ENCODE peak calls at places on chromosomes 12 and 14, in five cellular contexts. One of them, this sample, is unnamed.

GRCh38 chr12:67578976-67579661 is 69.4 kb upstream of the DYRK2 start:
- DNase-seq in activated T-helper 1 cell treated with Interleukin-2 at 50 U/mL for 16 hours: no peak
- DNase-seq in left ventricle myocardium superior: no peak
- DNase-seq in nucleus accumbens: no peak
- DNase-seq in stimulated activated CD8-positive, alpha-beta memory T cell treated with anti-CD3 and anti-CD28 coated beads, Interleukin-2, amount 100 ng/mL, for 48 hours: no peak
- DNase-seq in this sample: no peak

GRCh38 chr14:62066304-62066703 is 304.1 kb downstream of the SNAPC1 start:
- DNase-seq in activated T-helper 1 cell treated with Interleukin-2 at 50 U/mL for 16 hours: no peak
- DNase-seq in left ventricle myocardium superior: no peak
- DNase-seq in nucleus accumbens: no peak
- DNase-seq in stimulated activated CD8-positive, alpha-beta memory T cell treated with anti-CD3 and anti-CD28 coated beads, Interleukin-2, amount 100 ng/mL, for 48 hours: no peak
- DNase-seq in this sample: no peak

GRCh38 chr12:76595056-76595455 is 35.5 kb upstream of the OSBPL8 start:
- DNase-seq in activated T-helper 1 cell treated with Interleukin-2 at 50 U/mL for 16 hours: no peak
- DNase-seq in left ventricle myocardium superior: no peak
- DNase-seq in nucleus accumbens: no peak
- DNase-seq in stimulated activated CD8-positive, alpha-beta memory T cell treated with anti-CD3 and anti-CD28 coated beads, Interleukin-2, amount 100 ng/mL, for 48 hours: no peak
- DNase-seq in this sample: no peak

GRCh38 chr12:24424376-24424775 is 474.9 kb upstream of the SOX5 start:
- DNase-seq in activated T-helper 1 cell treated with Interleukin-2 at 50 U/mL for 16 hours: no peak
- DNase-seq in left ventricle myocardium superior: no peak
- DNase-seq in nucleus accumbens: no peak
- DNase-seq in stimulated activated CD8-positive, alpha-beta memory T cell treated with anti-CD3 and anti-CD28 coated beads, Interleukin-2, amount 100 ng/mL, for 48 hours: no peak
- DNase-seq in this sample: no peak

GRCh38 chr12:58592817-58593216 is 327.5 kb downstream of the LRIG3 start:
- DNase-seq in activated T-helper 1 cell treated with Interleukin-2 at 50 U/mL for 16 hours: no peak
- DNase-seq in left ventricle myocardium superior: no peak
- DNase-seq in nucleus accumbens: no peak
- DNase-seq in stimulated activated CD8-positive, alpha-beta memory T cell treated with anti-CD3 and anti-CD28 coated beads, Interleukin-2, amount 100 ng/mL, for 48 hours: no peak
- DNase-seq in this sample: no peak

GRCh38 chr14:92448786-92449185 is 64.8 kb upstream of the RIN3 start:
- DNase-seq in activated T-helper 1 cell treated with Interleukin-2 at 50 U/mL for 16 hours: no peak
- DNase-seq in left ventricle myocardium superior: no peak
- DNase-seq in nucleus accumbens: no peak
- DNase-seq in stimulated activated CD8-positive, alpha-beta memory T cell treated with anti-CD3 and anti-CD28 coated beads, Interleukin-2, amount 100 ng/mL, for 48 hours: no peak
- DNase-seq in this sample: no peak

GRCh38 chr14:50937325-50937724 is 7.0 kb downstream of the PYGL start:
- DNase-seq in activated T-helper 1 cell treated with Interleukin-2 at 50 U/mL for 16 hours: no peak
- DNase-seq in left ventricle myocardium superior: no peak
- DNase-seq in nucleus accumbens: no peak
- DNase-seq in stimulated activated CD8-positive, alpha-beta memory T cell treated with anti-CD3 and anti-CD28 coated beads, Interleukin-2, amount 100 ng/mL, for 48 hours: no peak
- DNase-seq in this sample: no peak

GRCh38 chr12:111730420-111730819 is 36.3 kb upstream of the ALDH2 start:
- DNase-seq in activated T-helper 1 cell treated with Interleukin-2 at 50 U/mL for 16 hours: no peak
- DNase-seq in left ventricle myocardium superior: no peak
- DNase-seq in nucleus accumbens: no peak
- DNase-seq in stimulated activated CD8-positive, alpha-beta memory T cell treated with anti-CD3 and anti-CD28 coated beads, Interleukin-2, amount 100 ng/mL, for 48 hours: no peak
- DNase-seq in this sample: no peak

GRCh38 chr14:40096968-40097367 is 664.7 kb upstream of the FBXO33 start:
- DNase-seq in activated T-helper 1 cell treated with Interleukin-2 at 50 U/mL for 16 hours: no peak
- DNase-seq in left ventricle myocardium superior: no peak
- DNase-seq in nucleus accumbens: no peak
- DNase-seq in stimulated activated CD8-positive, alpha-beta memory T cell treated with anti-CD3 and anti-CD28 coated beads, Interleukin-2, amount 100 ng/mL, for 48 hours: no peak
- DNase-seq in this sample: no peak

GRCh38 chr12:51639361-51639760 is 48.3 kb downstream of the SCN8A start:
- DNase-seq in activated T-helper 1 cell treated with Interleukin-2 at 50 U/mL for 16 hours: no peak
- DNase-seq in left ventricle myocardium superior: no peak
- DNase-seq in nucleus accumbens: no peak
- DNase-seq in stimulated activated CD8-positive, alpha-beta memory T cell treated with anti-CD3 and anti-CD28 coated beads, Interleukin-2, amount 100 ng/mL, for 48 hours: peak
- DNase-seq in this sample: no peak

GRCh38 chr12:31582155-31582554 is 8.8 kb downstream of the DENND5B start:
- DNase-seq in activated T-helper 1 cell treated with Interleukin-2 at 50 U/mL for 16 hours: no peak
- DNase-seq in left ventricle myocardium superior: no peak
- DNase-seq in nucleus accumbens: no peak
- DNase-seq in stimulated activated CD8-positive, alpha-beta memory T cell treated with anti-CD3 and anti-CD28 coated beads, Interleukin-2, amount 100 ng/mL, for 48 hours: no peak
- DNase-seq in this sample: no peak

GRCh38 chr14:104389326-104390220 is 190.0 kb upstream of the C14orf180 start:
- DNase-seq in activated T-helper 1 cell treated with Interleukin-2 at 50 U/mL for 16 hours: no peak
- DNase-seq in left ventricle myocardium superior: no peak
- DNase-seq in nucleus accumbens: no peak
- DNase-seq in stimulated activated CD8-positive, alpha-beta memory T cell treated with anti-CD3 and anti-CD28 coated beads, Interleukin-2, amount 100 ng/mL, for 48 hours: no peak
- DNase-seq in this sample: no peak

GRCh38 chr12:127293507-127294310 is 973.3 kb upstream of the TMEM132C start:
- DNase-seq in activated T-helper 1 cell treated with Interleukin-2 at 50 U/mL for 16 hours: peak
- DNase-seq in left ventricle myocardium superior: peak
- DNase-seq in nucleus accumbens: peak
- DNase-seq in stimulated activated CD8-positive, alpha-beta memory T cell treated with anti-CD3 and anti-CD28 coated beads, Interleukin-2, amount 100 ng/mL, for 48 hours: peak
- DNase-seq in this sample: no peak

GRCh38 chr14:101005447-101005846 is 101.9 kb upstream of the RTL1 start:
- DNase-seq in activated T-helper 1 cell treated with Interleukin-2 at 50 U/mL for 16 hours: no peak
- DNase-seq in left ventricle myocardium superior: peak
- DNase-seq in nucleus accumbens: no peak
- DNase-seq in stimulated activated CD8-positive, alpha-beta memory T cell treated with anti-CD3 and anti-CD28 coated beads, Interleukin-2, amount 100 ng/mL, for 48 hours: no peak
- DNase-seq in this sample: no peak